ENCODE peak calls at places on chromosomes 16 and 17, in ten cellular contexts. One of them, this sample, is unnamed.

GRCh38 chr16:19882641-19883040 is 2.0 kb downstream of the GPRC5B start:
- DNase-seq in RPMI8226: no peak
- DNase-seq in T-helper 17 cell: no peak
- DNase-seq in activated naive CD8-positive, alpha-beta T cell treated with anti-CD3 and anti-CD28 coated beads, Interleukin-2, amount 50 U/mL, for 24 hours: no peak
- DNase-seq in cardiac fibroblast: no peak
- DNase-seq in cerebellar cortex: peak
- DNase-seq in C1 segment of cervical spinal cord: no peak
- DNase-seq in colonic mucosa: no peak
- DNase-seq in ELR: no peak
- DNase-seq in AG04450: no peak
- DNase-seq in this sample: no peak

GRCh38 chr17:47057831-47058230 is 78.8 kb upstream of the RPRML start:
- DNase-seq in RPMI8226: no peak
- DNase-seq in T-helper 17 cell: no peak
- DNase-seq in activated naive CD8-positive, alpha-beta T cell treated with anti-CD3 and anti-CD28 coated beads, Interleukin-2, amount 50 U/mL, for 24 hours: no peak
- DNase-seq in cardiac fibroblast: no peak
- DNase-seq in cerebellar cortex: no peak
- DNase-seq in C1 segment of cervical spinal cord: no peak
- DNase-seq in colonic mucosa: no peak
- DNase-seq in ELR: no peak
- DNase-seq in AG04450: no peak
- DNase-seq in this sample: no peak

GRCh38 chr16:50684823-50685455 is 3.8 kb upstream of the SNX20 start:
- DNase-seq in RPMI8226: no peak
- DNase-seq in T-helper 17 cell: no peak
- DNase-seq in activated naive CD8-positive, alpha-beta T cell treated with anti-CD3 and anti-CD28 coated beads, Interleukin-2, amount 50 U/mL, for 24 hours: peak
- DNase-seq in cardiac fibroblast: no peak
- DNase-seq in cerebellar cortex: no peak
- DNase-seq in C1 segment of cervical spinal cord: no peak
- DNase-seq in colonic mucosa: no peak
- DNase-seq in ELR: no peak
- DNase-seq in AG04450: no peak
- DNase-seq in this sample: no peak

GRCh38 chr16:83350466-83350865 is 457.3 kb upstream of the HSBP1 start:
- DNase-seq in RPMI8226: no peak
- DNase-seq in T-helper 17 cell: no peak
- DNase-seq in activated naive CD8-positive, alpha-beta T cell treated with anti-CD3 and anti-CD28 coated beads, Interleukin-2, amount 50 U/mL, for 24 hours: no peak
- DNase-seq in cardiac fibroblast: no peak
- DNase-seq in cerebellar cortex: peak
- DNase-seq in C1 segment of cervical spinal cord: no peak
- DNase-seq in colonic mucosa: no peak
- DNase-seq in ELR: no peak
- DNase-seq in AG04450: no peak
- DNase-seq in this sample: no peak

GRCh38 chr17:74981318-74981978 is 6.0 kb upstream of the CDR2L start:
- DNase-seq in RPMI8226: no peak
- DNase-seq in T-helper 17 cell: no peak
- DNase-seq in activated naive CD8-positive, alpha-beta T cell treated with anti-CD3 and anti-CD28 coated beads, Interleukin-2, amount 50 U/mL, for 24 hours: no peak
- DNase-seq in cardiac fibroblast: no peak
- DNase-seq in cerebellar cortex: no peak
- DNase-seq in C1 segment of cervical spinal cord: no peak
- DNase-seq in colonic mucosa: no peak
- DNase-seq in ELR: no peak
- DNase-seq in AG04450: no peak
- DNase-seq in this sample: no peak

GRCh38 chr17:2158011-2158410 is 103.1 kb downstream of the HIC1 start:
- DNase-seq in RPMI8226: no peak
- DNase-seq in T-helper 17 cell: no peak
- DNase-seq in activated naive CD8-positive, alpha-beta T cell treated with anti-CD3 and anti-CD28 coated beads, Interleukin-2, amount 50 U/mL, for 24 hours: no peak
- DNase-seq in cardiac fibroblast: peak
- DNase-seq in cerebellar cortex: no peak
- DNase-seq in C1 segment of cervical spinal cord: no peak
- DNase-seq in colonic mucosa: no peak
- DNase-seq in ELR: peak
- DNase-seq in AG04450: peak
- DNase-seq in this sample: no peak

GRCh38 chr17:50062323-50063243 is 6.7 kb downstream of the ITGA3 start:
- DNase-seq in RPMI8226: peak
- DNase-seq in T-helper 17 cell: no peak
- DNase-seq in activated naive CD8-positive, alpha-beta T cell treated with anti-CD3 and anti-CD28 coated beads, Interleukin-2, amount 50 U/mL, for 24 hours: no peak
- DNase-seq in cardiac fibroblast: peak
- DNase-seq in cerebellar cortex: no peak
- DNase-seq in C1 segment of cervical spinal cord: no peak
- DNase-seq in colonic mucosa: peak
- DNase-seq in ELR: peak
- DNase-seq in AG04450: no peak
- DNase-seq in this sample: no peak

GRCh38 chr16:5526826-5527225 is 429.2 kb upstream of the EEF2KMT start:
- DNase-seq in RPMI8226: no peak
- DNase-seq in T-helper 17 cell: no peak
- DNase-seq in activated naive CD8-positive, alpha-beta T cell treated with anti-CD3 and anti-CD28 coated beads, Interleukin-2, amount 50 U/mL, for 24 hours: no peak
- DNase-seq in cardiac fibroblast: no peak
- DNase-seq in cerebellar cortex: no peak
- DNase-seq in C1 segment of cervical spinal cord: no peak
- DNase-seq in colonic mucosa: no peak
- DNase-seq in ELR: no peak
- DNase-seq in AG04450: no peak
- DNase-seq in this sample: no peak

GRCh38 chr16:471353-472198 is 46.1 kb downstream of the RAB11FIP3 start:
- DNase-seq in RPMI8226: no peak
- DNase-seq in T-helper 17 cell: no peak
- DNase-seq in activated naive CD8-positive, alpha-beta T cell treated with anti-CD3 and anti-CD28 coated beads, Interleukin-2, amount 50 U/mL, for 24 hours: no peak
- DNase-seq in cardiac fibroblast: peak
- DNase-seq in cerebellar cortex: peak
- DNase-seq in C1 segment of cervical spinal cord: peak
- DNase-seq in colonic mucosa: no peak
- DNase-seq in ELR: no peak
- DNase-seq in AG04450: no peak
- DNase-seq in this sample: peak

GRCh38 chr16:81513204-81514040 is 68.8 kb downstream of the CMIP start:
- DNase-seq in RPMI8226: no peak
- DNase-seq in T-helper 17 cell: no peak
- DNase-seq in activated naive CD8-positive, alpha-beta T cell treated with anti-CD3 and anti-CD28 coated beads, Interleukin-2, amount 50 U/mL, for 24 hours: no peak
- DNase-seq in cardiac fibroblast: peak
- DNase-seq in cerebellar cortex: peak
- DNase-seq in C1 segment of cervical spinal cord: no peak
- DNase-seq in colonic mucosa: peak
- DNase-seq in ELR: no peak
- DNase-seq in AG04450: no peak
- DNase-seq in this sample: peak

GRCh38 chr16:4703906-4704305 is 10.5 kb downstream of the NUDT16L1 start:
- DNase-seq in RPMI8226: no peak
- DNase-seq in T-helper 17 cell: no peak
- DNase-seq in activated naive CD8-positive, alpha-beta T cell treated with anti-CD3 and anti-CD28 coated beads, Interleukin-2, amount 50 U/mL, for 24 hours: no peak
- DNase-seq in cardiac fibroblast: no peak
- DNase-seq in cerebellar cortex: no peak
- DNase-seq in C1 segment of cervical spinal cord: no peak
- DNase-seq in colonic mucosa: no peak
- DNase-seq in ELR: no peak
- DNase-seq in AG04450: no peak
- DNase-seq in this sample: no peak

GRCh38 chr16:85094812-85095211 is 17.5 kb downstream of the CIBAR2 start:
- DNase-seq in RPMI8226: no peak
- DNase-seq in T-helper 17 cell: no peak
- DNase-seq in activated naive CD8-positive, alpha-beta T cell treated with anti-CD3 and anti-CD28 coated beads, Interleukin-2, amount 50 U/mL, for 24 hours: no peak
- DNase-seq in cardiac fibroblast: no peak
- DNase-seq in cerebellar cortex: no peak
- DNase-seq in C1 segment of cervical spinal cord: no peak
- DNase-seq in colonic mucosa: no peak
- DNase-seq in ELR: no peak
- DNase-seq in AG04450: no peak
- DNase-seq in this sample: no peak

GRCh38 chr16:80058236-80058635 is 457.7 kb upstream of the MAF start:
- DNase-seq in RPMI8226: no peak
- DNase-seq in T-helper 17 cell: no peak
- DNase-seq in activated naive CD8-positive, alpha-beta T cell treated with anti-CD3 and anti-CD28 coated beads, Interleukin-2, amount 50 U/mL, for 24 hours: no peak
- DNase-seq in cardiac fibroblast: peak
- DNase-seq in cerebellar cortex: peak
- DNase-seq in C1 segment of cervical spinal cord: no peak
- DNase-seq in colonic mucosa: peak
- DNase-seq in ELR: no peak
- DNase-seq in AG04450: no peak
- DNase-seq in this sample: no peak

GRCh38 chr16:72122916-72123315 is 29.3 kb downstream of the DHX38 start:
- DNase-seq in RPMI8226: no peak
- DNase-seq in T-helper 17 cell: no peak
- DNase-seq in activated naive CD8-positive, alpha-beta T cell treated with anti-CD3 and anti-CD28 coated beads, Interleukin-2, amount 50 U/mL, for 24 hours: no peak
- DNase-seq in cardiac fibroblast: no peak
- DNase-seq in cerebellar cortex: no peak
- DNase-seq in C1 segment of cervical spinal cord: no peak
- DNase-seq in colonic mucosa: no peak
- DNase-seq in ELR: no peak
- DNase-seq in AG04450: no peak
- DNase-seq in this sample: no peak

GRCh38 chr16:57366544-57367040 is 5.7 kb upstream of the CX3CL1 start:
- DNase-seq in RPMI8226: no peak
- DNase-seq in T-helper 17 cell: no peak
- DNase-seq in activated naive CD8-positive, alpha-beta T cell treated with anti-CD3 and anti-CD28 coated beads, Interleukin-2, amount 50 U/mL, for 24 hours: no peak
- DNase-seq in cardiac fibroblast: peak
- DNase-seq in cerebellar cortex: no peak
- DNase-seq in C1 segment of cervical spinal cord: no peak
- DNase-seq in colonic mucosa: no peak
- DNase-seq in ELR: no peak
- DNase-seq in AG04450: no peak
- DNase-seq in this sample: no peak

GRCh38 chr16:539901-540530 is 12.5 kb downstream of the CAPN15 start:
- DNase-seq in RPMI8226: no peak
- DNase-seq in T-helper 17 cell: no peak
- DNase-seq in activated naive CD8-positive, alpha-beta T cell treated with anti-CD3 and anti-CD28 coated beads, Interleukin-2, amount 50 U/mL, for 24 hours: no peak
- DNase-seq in cardiac fibroblast: no peak
- DNase-seq in cerebellar cortex: no peak
- DNase-seq in C1 segment of cervical spinal cord: no peak
- DNase-seq in colonic mucosa: no peak
- DNase-seq in ELR: peak
- DNase-seq in AG04450: peak
- DNase-seq in this sample: no peak

GRCh38 chr16:31009894-31010293 is 544 bp downstream of the STX1B start:
- DNase-seq in RPMI8226: no peak
- DNase-seq in T-helper 17 cell: no peak
- DNase-seq in activated naive CD8-positive, alpha-beta T cell treated with anti-CD3 and anti-CD28 coated beads, Interleukin-2, amount 50 U/mL, for 24 hours: no peak
- DNase-seq in cardiac fibroblast: no peak
- DNase-seq in cerebellar cortex: peak
- DNase-seq in C1 segment of cervical spinal cord: no peak
- DNase-seq in colonic mucosa: no peak
- DNase-seq in ELR: peak
- DNase-seq in AG04450: no peak
- DNase-seq in this sample: no peak

GRCh38 chr17:28745052-28745776 is 1.4 kb downstream of the TRAF4 start:
- DNase-seq in RPMI8226: peak
- DNase-seq in T-helper 17 cell: no peak
- DNase-seq in activated naive CD8-positive, alpha-beta T cell treated with anti-CD3 and anti-CD28 coated beads, Interleukin-2, amount 50 U/mL, for 24 hours: peak
- DNase-seq in cardiac fibroblast: peak
- DNase-seq in cerebellar cortex: peak
- DNase-seq in C1 segment of cervical spinal cord: no peak
- DNase-seq in colonic mucosa: peak
- DNase-seq in ELR: peak
- DNase-seq in AG04450: no peak
- DNase-seq in this sample: no peak

GRCh38 chr17:33838281-33838680 is 416.8 kb upstream of the CCL2 start:
- DNase-seq in RPMI8226: no peak
- DNase-seq in T-helper 17 cell: no peak
- DNase-seq in activated naive CD8-positive, alpha-beta T cell treated with anti-CD3 and anti-CD28 coated beads, Interleukin-2, amount 50 U/mL, for 24 hours: no peak
- DNase-seq in cardiac fibroblast: no peak
- DNase-seq in cerebellar cortex: no peak
- DNase-seq in C1 segment of cervical spinal cord: no peak
- DNase-seq in colonic mucosa: no peak
- DNase-seq in ELR: no peak
- DNase-seq in AG04450: no peak
- DNase-seq in this sample: no peak

GRCh38 chr17:82237746-82238561 is 9.1 kb downstream of the SLC16A3 start:
- DNase-seq in RPMI8226: no peak
- DNase-seq in T-helper 17 cell: no peak
- DNase-seq in activated naive CD8-positive, alpha-beta T cell treated with anti-CD3 and anti-CD28 coated beads, Interleukin-2, amount 50 U/mL, for 24 hours: no peak
- DNase-seq in cardiac fibroblast: no peak
- DNase-seq in cerebellar cortex: no peak
- DNase-seq in C1 segment of cervical spinal cord: no peak
- DNase-seq in colonic mucosa: no peak
- DNase-seq in ELR: no peak
- DNase-seq in AG04450: no peak
- DNase-seq in this sample: no peak

GRCh38 chr16:50718061-50718760 is 23.7 kb upstream of the CYLD start:
- DNase-seq in RPMI8226: no peak
- DNase-seq in T-helper 17 cell: no peak
- DNase-seq in activated naive CD8-positive, alpha-beta T cell treated with anti-CD3 and anti-CD28 coated beads, Interleukin-2, amount 50 U/mL, for 24 hours: no peak
- DNase-seq in cardiac fibroblast: peak
- DNase-seq in cerebellar cortex: no peak
- DNase-seq in C1 segment of cervical spinal cord: no peak
- DNase-seq in colonic mucosa: no peak
- DNase-seq in ELR: peak
- DNase-seq in AG04450: no peak
- DNase-seq in this sample: no peak

GRCh38 chr16:72921620-72922019 is 126.3 kb downstream of the ZFHX3 start:
- DNase-seq in RPMI8226: no peak
- DNase-seq in T-helper 17 cell: no peak
- DNase-seq in activated naive CD8-positive, alpha-beta T cell treated with anti-CD3 and anti-CD28 coated beads, Interleukin-2, amount 50 U/mL, for 24 hours: no peak
- DNase-seq in cardiac fibroblast: peak
- DNase-seq in cerebellar cortex: peak
- DNase-seq in C1 segment of cervical spinal cord: no peak
- DNase-seq in colonic mucosa: no peak
- DNase-seq in ELR: no peak
- DNase-seq in AG04450: no peak
- DNase-seq in this sample: no peak

GRCh38 chr17:79610151-79610645 is 653 bp downstream of the RBFOX3 start:
- DNase-seq in RPMI8226: no peak
- DNase-seq in T-helper 17 cell: no peak
- DNase-seq in activated naive CD8-positive, alpha-beta T cell treated with anti-CD3 and anti-CD28 coated beads, Interleukin-2, amount 50 U/mL, for 24 hours: no peak
- DNase-seq in cardiac fibroblast: no peak
- DNase-seq in cerebellar cortex: no peak
- DNase-seq in C1 segment of cervical spinal cord: no peak
- DNase-seq in colonic mucosa: no peak
- DNase-seq in ELR: no peak
- DNase-seq in AG04450: no peak
- DNase-seq in this sample: no peak

GRCh38 chr16:3774156-3774767 is 56.9 kb upstream of the TRAP1 start:
- DNase-seq in RPMI8226: no peak
- DNase-seq in T-helper 17 cell: no peak
- DNase-seq in activated naive CD8-positive, alpha-beta T cell treated with anti-CD3 and anti-CD28 coated beads, Interleukin-2, amount 50 U/mL, for 24 hours: no peak
- DNase-seq in cardiac fibroblast: peak
- DNase-seq in cerebellar cortex: peak
- DNase-seq in C1 segment of cervical spinal cord: no peak
- DNase-seq in colonic mucosa: no peak
- DNase-seq in ELR: no peak
- DNase-seq in AG04450: peak
- DNase-seq in this sample: no peak

GRCh38 chr16:1789643-1790045 is 3.9 kb downstream of the IGFALS start:
- DNase-seq in RPMI8226: no peak
- DNase-seq in T-helper 17 cell: no peak
- DNase-seq in activated naive CD8-positive, alpha-beta T cell treated with anti-CD3 and anti-CD28 coated beads, Interleukin-2, amount 50 U/mL, for 24 hours: no peak
- DNase-seq in cardiac fibroblast: no peak
- DNase-seq in cerebellar cortex: no peak
- DNase-seq in C1 segment of cervical spinal cord: no peak
- DNase-seq in colonic mucosa: peak
- DNase-seq in ELR: no peak
- DNase-seq in AG04450: no peak
- DNase-seq in this sample: no peak

GRCh38 chr17:68101992-68102758 is 66.6 kb downstream of the KPNA2 start:
- DNase-seq in RPMI8226: peak
- DNase-seq in T-helper 17 cell: no peak
- DNase-seq in activated naive CD8-positive, alpha-beta T cell treated with anti-CD3 and anti-CD28 coated beads, Interleukin-2, amount 50 U/mL, for 24 hours: peak
- DNase-seq in cardiac fibroblast: no peak
- DNase-seq in cerebellar cortex: peak
- DNase-seq in C1 segment of cervical spinal cord: no peak
- DNase-seq in colonic mucosa: peak
- DNase-seq in ELR: peak
- DNase-seq in AG04450: no peak
- DNase-seq in this sample: no peak

GRCh38 chr17:75785770-75786538 is 1.3 kb downstream of the UNK start:
- DNase-seq in RPMI8226: no peak
- DNase-seq in T-helper 17 cell: no peak
- DNase-seq in activated naive CD8-positive, alpha-beta T cell treated with anti-CD3 and anti-CD28 coated beads, Interleukin-2, amount 50 U/mL, for 24 hours: no peak
- DNase-seq in cardiac fibroblast: peak
- DNase-seq in cerebellar cortex: no peak
- DNase-seq in C1 segment of cervical spinal cord: no peak
- DNase-seq in colonic mucosa: no peak
- DNase-seq in ELR: peak
- DNase-seq in AG04450: no peak
- DNase-seq in this sample: no peak

GRCh38 chr17:9020824-9021157 is 519 bp upstream of the NTN1 start:
- DNase-seq in RPMI8226: no peak
- DNase-seq in T-helper 17 cell: no peak
- DNase-seq in activated naive CD8-positive, alpha-beta T cell treated with anti-CD3 and anti-CD28 coated beads, Interleukin-2, amount 50 U/mL, for 24 hours: no peak
- DNase-seq in cardiac fibroblast: no peak
- DNase-seq in cerebellar cortex: no peak
- DNase-seq in C1 segment of cervical spinal cord: no peak
- DNase-seq in colonic mucosa: no peak
- DNase-seq in ELR: no peak
- DNase-seq in AG04450: no peak
- DNase-seq in this sample: no peak